ENCODE peak calls at places on chromosomes 5 and 9, in six cellular contexts. One of them, this sample, is unnamed.

GRCh38 chr9:113999256-114000062 is 78.6 kb downstream of the AMBP start:
- ATAC-seq in activated CD4-positive, CD25-positive, alpha-beta regulatory T cell treated with anti-CD3 and anti-CD28 coated beads, Interleukin-2, amount 50 U/mL, for 24 hours: no peak
- ATAC-seq in activated CD4-positive, alpha-beta T cell treated with anti-CD3 and anti-CD28 coated beads for 36 hours: no peak
- ATAC-seq in SK-N-SH treated with all-trans-retinoic acid at 6 μM for 48 hours: no peak
- ATAC-seq in left lung: no peak
- ATAC-seq in HepG2: no peak
- ATAC-seq in this sample: no peak

GRCh38 chr9:93820667-93821306 is 134.4 kb downstream of the BARX1 start:
- ATAC-seq in activated CD4-positive, CD25-positive, alpha-beta regulatory T cell treated with anti-CD3 and anti-CD28 coated beads, Interleukin-2, amount 50 U/mL, for 24 hours: no peak
- ATAC-seq in activated CD4-positive, alpha-beta T cell treated with anti-CD3 and anti-CD28 coated beads for 36 hours: no peak
- ATAC-seq in SK-N-SH treated with all-trans-retinoic acid at 6 μM for 48 hours: no peak
- ATAC-seq in left lung: no peak
- ATAC-seq in HepG2: peak; percentile 94
- ATAC-seq in this sample: no peak

GRCh38 chr5:176994460-176995121 is 12.0 kb downstream of the UIMC1 start:
- ATAC-seq in activated CD4-positive, CD25-positive, alpha-beta regulatory T cell treated with anti-CD3 and anti-CD28 coated beads, Interleukin-2, amount 50 U/mL, for 24 hours: no peak
- ATAC-seq in activated CD4-positive, alpha-beta T cell treated with anti-CD3 and anti-CD28 coated beads for 36 hours: no peak
- ATAC-seq in SK-N-SH treated with all-trans-retinoic acid at 6 μM for 48 hours: no peak
- ATAC-seq in left lung: peak; percentile 65
- ATAC-seq in HepG2: peak; percentile 87
- ATAC-seq in this sample: peak; percentile 50

GRCh38 chr9:68690088-68690487 is 15.0 kb upstream of the PIP5K1B start:
- ATAC-seq in activated CD4-positive, CD25-positive, alpha-beta regulatory T cell treated with anti-CD3 and anti-CD28 coated beads, Interleukin-2, amount 50 U/mL, for 24 hours: no peak
- ATAC-seq in activated CD4-positive, alpha-beta T cell treated with anti-CD3 and anti-CD28 coated beads for 36 hours: no peak
- ATAC-seq in SK-N-SH treated with all-trans-retinoic acid at 6 μM for 48 hours: peak; percentile 68
- ATAC-seq in left lung: peak; percentile 96
- ATAC-seq in HepG2: peak; percentile 32
- ATAC-seq in this sample: peak; percentile 34

GRCh38 chr5:172117977-172118701 is 69.9 kb downstream of the STK10 start:
- ATAC-seq in activated CD4-positive, CD25-positive, alpha-beta regulatory T cell treated with anti-CD3 and anti-CD28 coated beads, Interleukin-2, amount 50 U/mL, for 24 hours: no peak
- ATAC-seq in activated CD4-positive, alpha-beta T cell treated with anti-CD3 and anti-CD28 coated beads for 36 hours: no peak
- ATAC-seq in SK-N-SH treated with all-trans-retinoic acid at 6 μM for 48 hours: no peak
- ATAC-seq in left lung: no peak
- ATAC-seq in HepG2: no peak
- ATAC-seq in this sample: no peak

GRCh38 chr5:37696190-37697021 is 143.4 kb downstream of the GDNF start:
- ATAC-seq in activated CD4-positive, CD25-positive, alpha-beta regulatory T cell treated with anti-CD3 and anti-CD28 coated beads, Interleukin-2, amount 50 U/mL, for 24 hours: no peak
- ATAC-seq in activated CD4-positive, alpha-beta T cell treated with anti-CD3 and anti-CD28 coated beads for 36 hours: no peak
- ATAC-seq in SK-N-SH treated with all-trans-retinoic acid at 6 μM for 48 hours: peak; percentile 93
- ATAC-seq in left lung: peak; percentile 39
- ATAC-seq in HepG2: peak; percentile 57
- ATAC-seq in this sample: no peak

GRCh38 chr5:132807163-132807838 is 5.8 kb upstream of the SOWAHA start:
- ATAC-seq in activated CD4-positive, CD25-positive, alpha-beta regulatory T cell treated with anti-CD3 and anti-CD28 coated beads, Interleukin-2, amount 50 U/mL, for 24 hours: no peak
- ATAC-seq in activated CD4-positive, alpha-beta T cell treated with anti-CD3 and anti-CD28 coated beads for 36 hours: no peak
- ATAC-seq in SK-N-SH treated with all-trans-retinoic acid at 6 μM for 48 hours: peak; percentile 60
- ATAC-seq in left lung: no peak
- ATAC-seq in HepG2: peak; percentile 97
- ATAC-seq in this sample: no peak

GRCh38 chr9:77789891-77790290 is 141.8 kb upstream of the GNA14 start:
- ATAC-seq in activated CD4-positive, CD25-positive, alpha-beta regulatory T cell treated with anti-CD3 and anti-CD28 coated beads, Interleukin-2, amount 50 U/mL, for 24 hours: no peak
- ATAC-seq in activated CD4-positive, alpha-beta T cell treated with anti-CD3 and anti-CD28 coated beads for 36 hours: no peak
- ATAC-seq in SK-N-SH treated with all-trans-retinoic acid at 6 μM for 48 hours: no peak
- ATAC-seq in left lung: no peak
- ATAC-seq in HepG2: no peak
- ATAC-seq in this sample: no peak

GRCh38 chr9:89138463-89139390 is 39.9 kb downstream of the SHC3 start:
- ATAC-seq in activated CD4-positive, CD25-positive, alpha-beta regulatory T cell treated with anti-CD3 and anti-CD28 coated beads, Interleukin-2, amount 50 U/mL, for 24 hours: no peak
- ATAC-seq in activated CD4-positive, alpha-beta T cell treated with anti-CD3 and anti-CD28 coated beads for 36 hours: no peak
- ATAC-seq in SK-N-SH treated with all-trans-retinoic acid at 6 μM for 48 hours: peak; percentile 60
- ATAC-seq in left lung: peak; percentile 18
- ATAC-seq in HepG2: no peak
- ATAC-seq in this sample: peak; percentile 44

GRCh38 chr5:157459715-157460599 is at the start of gene NIPAL4:
- ATAC-seq in activated CD4-positive, CD25-positive, alpha-beta regulatory T cell treated with anti-CD3 and anti-CD28 coated beads, Interleukin-2, amount 50 U/mL, for 24 hours: peak; percentile 22
- ATAC-seq in activated CD4-positive, alpha-beta T cell treated with anti-CD3 and anti-CD28 coated beads for 36 hours: peak; percentile 28
- ATAC-seq in SK-N-SH treated with all-trans-retinoic acid at 6 μM for 48 hours: peak; percentile 68
- ATAC-seq in left lung: peak; percentile 39
- ATAC-seq in HepG2: peak; percentile 74
- ATAC-seq in this sample: peak; percentile 49

GRCh38 chr5:146395233-146395632 is 51.9 kb upstream of the TCERG1 start:
- ATAC-seq in activated CD4-positive, CD25-positive, alpha-beta regulatory T cell treated with anti-CD3 and anti-CD28 coated beads, Interleukin-2, amount 50 U/mL, for 24 hours: no peak
- ATAC-seq in activated CD4-positive, alpha-beta T cell treated with anti-CD3 and anti-CD28 coated beads for 36 hours: no peak
- ATAC-seq in SK-N-SH treated with all-trans-retinoic acid at 6 μM for 48 hours: no peak
- ATAC-seq in left lung: no peak
- ATAC-seq in HepG2: no peak
- ATAC-seq in this sample: no peak

GRCh38 chr5:133627180-133627579 is 14.8 kb upstream of the FSTL4 start:
- ATAC-seq in activated CD4-positive, CD25-positive, alpha-beta regulatory T cell treated with anti-CD3 and anti-CD28 coated beads, Interleukin-2, amount 50 U/mL, for 24 hours: peak; percentile 81
- ATAC-seq in activated CD4-positive, alpha-beta T cell treated with anti-CD3 and anti-CD28 coated beads for 36 hours: peak; percentile 99
- ATAC-seq in SK-N-SH treated with all-trans-retinoic acid at 6 μM for 48 hours: no peak
- ATAC-seq in left lung: no peak
- ATAC-seq in HepG2: no peak
- ATAC-seq in this sample: no peak

GRCh38 chr9:136665704-136666363 is 3.1 kb downstream of the EGFL7 start:
- ATAC-seq in activated CD4-positive, CD25-positive, alpha-beta regulatory T cell treated with anti-CD3 and anti-CD28 coated beads, Interleukin-2, amount 50 U/mL, for 24 hours: peak; percentile 29
- ATAC-seq in activated CD4-positive, alpha-beta T cell treated with anti-CD3 and anti-CD28 coated beads for 36 hours: peak; percentile 37
- ATAC-seq in SK-N-SH treated with all-trans-retinoic acid at 6 μM for 48 hours: no peak
- ATAC-seq in left lung: no peak
- ATAC-seq in HepG2: no peak
- ATAC-seq in this sample: peak; percentile 13

GRCh38 chr5:68995847-68996204 is 98.0 kb upstream of the SLC30A5 start:
- ATAC-seq in activated CD4-positive, CD25-positive, alpha-beta regulatory T cell treated with anti-CD3 and anti-CD28 coated beads, Interleukin-2, amount 50 U/mL, for 24 hours: no peak
- ATAC-seq in activated CD4-positive, alpha-beta T cell treated with anti-CD3 and anti-CD28 coated beads for 36 hours: no peak
- ATAC-seq in SK-N-SH treated with all-trans-retinoic acid at 6 μM for 48 hours: no peak
- ATAC-seq in left lung: no peak
- ATAC-seq in HepG2: no peak
- ATAC-seq in this sample: no peak